ENCODE peak calls at places on chromosome 3, in nine cellular contexts. One of them, this sample, is unnamed.

GRCh38 chr3:107574650-107575049 is 51.9 kb downstream of the BBX start:
- DNase-seq in D341Med: peak; percentile 35
- DNase-seq in mesothelial cell of epicardium: no peak
- DNase-seq in ovary: no peak
- DNase-seq in mesenchymal stem cell: peak; percentile 58
- DNase-seq in activated T-cell treated with anti-CD3 and anti-CD28 coated beads for 24 hours: no peak
- DNase-seq in DMS153: no peak
- DNase-seq in progenitor cell of endocrine pancreas: no peak
- DNase-seq in GM23338: peak; percentile 57
- DNase-seq in this sample: no peak

GRCh38 chr3:111735271-111735758 is 123.8 kb upstream of the PHLDB2 start:
- DNase-seq in D341Med: no peak
- DNase-seq in mesothelial cell of epicardium: no peak
- DNase-seq in ovary: no peak
- DNase-seq in mesenchymal stem cell: peak; percentile 88
- DNase-seq in activated T-cell treated with anti-CD3 and anti-CD28 coated beads for 24 hours: no peak
- DNase-seq in DMS153: no peak
- DNase-seq in progenitor cell of endocrine pancreas: no peak
- DNase-seq in GM23338: no peak
- DNase-seq in this sample: no peak

GRCh38 chr3:35473956-35474355 is 165.4 kb upstream of the ARPP21 start:
- DNase-seq in D341Med: no peak
- DNase-seq in mesothelial cell of epicardium: no peak
- DNase-seq in ovary: no peak
- DNase-seq in mesenchymal stem cell: no peak
- DNase-seq in activated T-cell treated with anti-CD3 and anti-CD28 coated beads for 24 hours: no peak
- DNase-seq in DMS153: no peak
- DNase-seq in progenitor cell of endocrine pancreas: no peak
- DNase-seq in GM23338: no peak
- DNase-seq in this sample: no peak

GRCh38 chr3:156664285-156665178 is 9.9 kb upstream of the TIPARP start:
- DNase-seq in D341Med: no peak
- DNase-seq in mesothelial cell of epicardium: no peak
- DNase-seq in ovary: no peak
- DNase-seq in mesenchymal stem cell: no peak
- DNase-seq in activated T-cell treated with anti-CD3 and anti-CD28 coated beads for 24 hours: no peak
- DNase-seq in DMS153: no peak
- DNase-seq in progenitor cell of endocrine pancreas: no peak
- DNase-seq in GM23338: no peak
- DNase-seq in this sample: no peak

GRCh38 chr3:151014619-151015018 is 42.1 kb upstream of the CLRN1 start:
- DNase-seq in D341Med: no peak
- DNase-seq in mesothelial cell of epicardium: no peak
- DNase-seq in ovary: no peak
- DNase-seq in mesenchymal stem cell: no peak
- DNase-seq in activated T-cell treated with anti-CD3 and anti-CD28 coated beads for 24 hours: no peak
- DNase-seq in DMS153: no peak
- DNase-seq in progenitor cell of endocrine pancreas: no peak
- DNase-seq in GM23338: no peak
- DNase-seq in this sample: no peak

GRCh38 chr3:179681492-179682263 is 28.8 kb downstream of the USP13 start:
- DNase-seq in D341Med: no peak
- DNase-seq in mesothelial cell of epicardium: no peak
- DNase-seq in ovary: peak; percentile 62
- DNase-seq in mesenchymal stem cell: no peak
- DNase-seq in activated T-cell treated with anti-CD3 and anti-CD28 coated beads for 24 hours: no peak
- DNase-seq in DMS153: no peak
- DNase-seq in progenitor cell of endocrine pancreas: no peak
- DNase-seq in GM23338: no peak
- DNase-seq in this sample: no peak

GRCh38 chr3:55554621-55555020 is 67.5 kb upstream of the WNT5A start:
- DNase-seq in D341Med: no peak
- DNase-seq in mesothelial cell of epicardium: no peak
- DNase-seq in ovary: no peak
- DNase-seq in mesenchymal stem cell: no peak
- DNase-seq in activated T-cell treated with anti-CD3 and anti-CD28 coated beads for 24 hours: no peak
- DNase-seq in DMS153: no peak
- DNase-seq in progenitor cell of endocrine pancreas: no peak
- DNase-seq in GM23338: peak; percentile 68
- DNase-seq in this sample: no peak

GRCh38 chr3:125618851-125619250 is 23.6 kb upstream of the OSBPL11 start:
- DNase-seq in D341Med: no peak
- DNase-seq in mesothelial cell of epicardium: no peak
- DNase-seq in ovary: no peak
- DNase-seq in mesenchymal stem cell: no peak
- DNase-seq in activated T-cell treated with anti-CD3 and anti-CD28 coated beads for 24 hours: no peak
- DNase-seq in DMS153: no peak
- DNase-seq in progenitor cell of endocrine pancreas: no peak
- DNase-seq in GM23338: no peak
- DNase-seq in this sample: no peak

GRCh38 chr3:140113983-140114923 is 179.3 kb downstream of the CLSTN2 start:
- DNase-seq in D341Med: no peak
- DNase-seq in mesothelial cell of epicardium: no peak
- DNase-seq in ovary: no peak
- DNase-seq in mesenchymal stem cell: no peak
- DNase-seq in activated T-cell treated with anti-CD3 and anti-CD28 coated beads for 24 hours: no peak
- DNase-seq in DMS153: no peak
- DNase-seq in progenitor cell of endocrine pancreas: no peak
- DNase-seq in GM23338: no peak
- DNase-seq in this sample: no peak

GRCh38 chr3:39707314-39707909 is 102.0 kb upstream of the MYRIP start:
- DNase-seq in D341Med: peak; percentile 43
- DNase-seq in mesothelial cell of epicardium: no peak
- DNase-seq in ovary: no peak
- DNase-seq in mesenchymal stem cell: peak; percentile 42
- DNase-seq in activated T-cell treated with anti-CD3 and anti-CD28 coated beads for 24 hours: no peak
- DNase-seq in DMS153: no peak
- DNase-seq in progenitor cell of endocrine pancreas: no peak
- DNase-seq in GM23338: peak; percentile 68
- DNase-seq in this sample: no peak

GRCh38 chr3:45795882-45796765 is at the start of gene SLC6A20:
- DNase-seq in D341Med: peak; percentile 84
- DNase-seq in mesothelial cell of epicardium: no peak
- DNase-seq in ovary: no peak
- DNase-seq in mesenchymal stem cell: no peak
- DNase-seq in activated T-cell treated with anti-CD3 and anti-CD28 coated beads for 24 hours: no peak
- DNase-seq in DMS153: no peak
- DNase-seq in progenitor cell of endocrine pancreas: peak; percentile 19
- DNase-seq in GM23338: peak; percentile 72
- DNase-seq in this sample: no peak

GRCh38 chr3:64306745-64307144 is 81.5 kb upstream of the PRICKLE2 start:
- DNase-seq in D341Med: no peak
- DNase-seq in mesothelial cell of epicardium: no peak
- DNase-seq in ovary: no peak
- DNase-seq in mesenchymal stem cell: no peak
- DNase-seq in activated T-cell treated with anti-CD3 and anti-CD28 coated beads for 24 hours: no peak
- DNase-seq in DMS153: no peak
- DNase-seq in progenitor cell of endocrine pancreas: no peak
- DNase-seq in GM23338: no peak
- DNase-seq in this sample: no peak

GRCh38 chr3:108100906-108101305 is 10.1 kb upstream of the CD47 start:
- DNase-seq in D341Med: no peak
- DNase-seq in mesothelial cell of epicardium: no peak
- DNase-seq in ovary: no peak
- DNase-seq in mesenchymal stem cell: no peak
- DNase-seq in activated T-cell treated with anti-CD3 and anti-CD28 coated beads for 24 hours: no peak
- DNase-seq in DMS153: no peak
- DNase-seq in progenitor cell of endocrine pancreas: no peak
- DNase-seq in GM23338: no peak
- DNase-seq in this sample: no peak

GRCh38 chr3:178947738-178948137 is 123.9 kb downstream of the ZMAT3 start:
- DNase-seq in D341Med: no peak
- DNase-seq in mesothelial cell of epicardium: no peak
- DNase-seq in ovary: no peak
- DNase-seq in mesenchymal stem cell: no peak
- DNase-seq in activated T-cell treated with anti-CD3 and anti-CD28 coated beads for 24 hours: no peak
- DNase-seq in DMS153: no peak
- DNase-seq in progenitor cell of endocrine pancreas: no peak
- DNase-seq in GM23338: peak; percentile 20
- DNase-seq in this sample: no peak

GRCh38 chr3:173745952-173746682 is 348.6 kb downstream of the NLGN1 start:
- DNase-seq in D341Med: no peak
- DNase-seq in mesothelial cell of epicardium: no peak
- DNase-seq in ovary: no peak
- DNase-seq in mesenchymal stem cell: peak; percentile 73
- DNase-seq in activated T-cell treated with anti-CD3 and anti-CD28 coated beads for 24 hours: no peak
- DNase-seq in DMS153: no peak
- DNase-seq in progenitor cell of endocrine pancreas: no peak
- DNase-seq in GM23338: peak; percentile 23
- DNase-seq in this sample: no peak

This sample was measured in effector memory CD8-positive, alpha-beta T cell.